ENCODE peak calls at places on chromosome 10, in five cellular contexts. Q, T, X, D and W are unnamed samples.

GRCh38 chr10:104045151-104046089 is 40.3 kb downstream of the COL17A1 start:
- ATAC-seq in Q (peak; percentile 93), T (peak; percentile 85), X (no peak), D (peak; percentile 81), W (peak; percentile 56)

GRCh38 chr10:21989453-21990154 is 13.9 kb downstream of the DNAJC1 start:
- ATAC-seq in Q (peak; percentile 99), T (peak; percentile 82), X (peak; percentile 90), D (peak; percentile 86), W (peak; percentile 66)

GRCh38 chr10:77156406-77156879 is 481.2 kb downstream of the KCNMA1 start:
- ATAC-seq in Q (no peak), T (no peak), X (no peak), D (no peak), W (peak; percentile 55)

GRCh38 chr10:90905925-90906324 is 15.0 kb downstream of the ANKRD1 start:
- ATAC-seq in Q (no peak), T (no peak), X (no peak), D (no peak), W (no peak)

GRCh38 chr10:97408496-97408992 is 7.4 kb upstream of the RRP12 start:
- ATAC-seq in Q (no peak), T (no peak), X (no peak), D (peak; percentile 37), W (peak; percentile 32)

GRCh38 chr10:16904619-16905018 is 87.4 kb upstream of the RSU1 start:
- ATAC-seq in Q (no peak), T (peak; percentile 60), X (no peak), D (peak; percentile 66), W (no peak)

GRCh38 chr10:77177589-77177988 is 460.0 kb downstream of the KCNMA1 start:
- ATAC-seq in Q (no peak), T (no peak), X (no peak), D (no peak), W (no peak)

GRCh38 chr10:125291841-125292240 is 131.5 kb upstream of the CTBP2 start:
- ATAC-seq in Q (no peak), T (no peak), X (no peak), D (no peak), W (no peak)

GRCh38 chr10:116836087-116836486 is 13.2 kb upstream of the ENO4 start:
- ATAC-seq in Q (no peak), T (no peak), X (no peak), D (no peak), W (no peak)

GRCh38 chr10:10796061-10796773 is 221.5 kb upstream of the CELF2 start:
- ATAC-seq in Q (no peak), T (peak; percentile 56), X (no peak), D (peak; percentile 65), W (peak; percentile 73)

GRCh38 chr10:49653530-49653929 is 25.9 kb upstream of the C10orf53 start:
- ATAC-seq in Q (no peak), T (no peak), X (no peak), D (no peak), W (no peak)

GRCh38 chr10:93850484-93851015 is 43.2 kb upstream of the SLC35G1 start:
- ATAC-seq in Q (no peak), T (no peak), X (no peak), D (no peak), W (no peak)

GRCh38 chr10:6365384-6365783 is 162.7 kb downstream of the PFKFB3 start:
- ATAC-seq in Q (no peak), T (no peak), X (no peak), D (peak; percentile 17), W (no peak)

GRCh38 chr10:124799196-124799595 is 2.4 kb upstream of the ABRAXAS2 start:
- ATAC-seq in Q (no peak), T (no peak), X (no peak), D (no peak), W (no peak)

GRCh38 chr10:63666836-63667383 is 145.7 kb downstream of the REEP3 start:
- ATAC-seq in Q (no peak), T (no peak), X (no peak), D (no peak), W (peak; percentile 50)

GRCh38 chr10:7411671-7412481 is 1.0 kb upstream of the SFMBT2 start:
- ATAC-seq in Q (no peak), T (peak; percentile 25), X (no peak), D (peak; percentile 1), W (no peak)

GRCh38 chr10:86613905-86614304 is 40.4 kb upstream of the OPN4 start:
- ATAC-seq in Q (no peak), T (no peak), X (peak; percentile 88), D (no peak), W (no peak)

GRCh38 chr10:77603529-77603927 is 34.1 kb downstream of the KCNMA1 start:
- ATAC-seq in Q (peak; percentile 29), T (peak; percentile 76), X (peak; percentile 37), D (peak; percentile 56), W (peak; percentile 22)

GRCh38 chr10:79148452-79149344 is 79.9 kb downstream of the ZMIZ1 start:
- ATAC-seq in Q (no peak), T (peak; percentile 33), X (peak; percentile 20), D (peak; percentile 15), W (peak; percentile 37)

GRCh38 chr10:4685904-4686643 is 139.9 kb upstream of the AKR1E2 start:
- ATAC-seq in Q (peak; percentile 53), T (no peak), X (peak; percentile 40), D (no peak), W (no peak)

GRCh38 chr10:51097546-51097945 is 23.3 kb downstream of the PRKG1 start:
- ATAC-seq in Q (no peak), T (no peak), X (no peak), D (no peak), W (no peak)

DNA sequence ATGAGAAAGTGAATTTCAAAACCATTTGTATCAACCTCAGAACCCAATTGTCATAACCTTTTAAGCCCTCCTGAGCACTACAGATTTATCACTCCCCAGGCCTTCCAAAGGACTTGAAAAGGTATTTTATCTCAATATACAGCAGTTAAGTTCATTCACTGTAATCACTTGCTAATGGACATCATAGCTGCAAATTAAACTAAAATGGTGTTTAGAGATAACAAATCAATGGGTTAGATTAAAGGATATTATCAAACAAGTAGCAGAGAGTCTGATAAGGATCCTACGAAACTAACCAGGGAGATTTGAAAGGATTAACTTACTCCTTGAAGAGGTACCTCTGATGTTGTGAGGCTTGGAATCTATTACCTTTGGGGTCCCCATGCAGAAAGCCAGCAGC is 359.5 kb downstream of the SORCS1 start:
- ATAC-seq in Q (no peak), T (no peak), X (no peak), D (no peak), W (no peak)
- H3K4me1 ChIP-seq in Q (no peaks in the 10 kb centered on the region), T (no peaks in the 10 kb centered on the region), X (no peaks in the 10 kb centered on the region), D (no peaks in the 10 kb centered on the region), W (no peaks in the 10 kb centered on the region)

GRCh38 chr10:88991900-88992237 is 1.3 kb downstream of the FAS start:
- ATAC-seq in Q (peak; percentile 5), T (no peak), X (no peak), D (no peak), W (no peak)
- H3K4me1 ChIP-seq in Q (no peaks in the 10 kb centered on the region), T (peaks cover 4% of the 10 kb centered on the region), X (peaks cover 29% of the 10 kb centered on the region), D (peaks cover 72% of the 10 kb centered on the region), W (peaks cover 75% of the 10 kb centered on the region)

DNA sequence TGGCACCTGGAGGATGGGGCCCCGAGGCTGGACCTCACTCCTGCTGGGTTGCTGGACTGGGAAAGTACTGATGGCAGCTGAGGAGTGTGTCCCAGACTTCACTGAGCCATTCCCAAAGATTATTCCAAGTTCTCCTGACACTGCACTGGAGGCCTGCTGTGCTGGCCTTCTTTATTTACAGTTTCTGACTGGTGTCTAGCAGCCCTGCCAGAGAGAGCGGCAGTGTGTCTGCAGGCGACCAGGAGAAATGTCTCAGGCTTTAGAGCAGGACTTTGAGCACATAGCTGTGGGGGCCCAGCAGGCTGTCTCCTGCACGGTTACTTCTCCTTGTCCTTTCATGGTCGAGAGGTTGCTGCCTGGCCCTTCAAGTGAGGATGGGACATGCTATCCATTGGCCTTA is 16.1 kb downstream of the HTRA1 start:
- ATAC-seq in Q (no peak), T (no peak), X (no peak), D (no peak), W (no peak)
- H3K4me1 ChIP-seq in Q (no peaks in the 10 kb centered on the region), T (peaks cover 19% of the 10 kb centered on the region), X (peaks cover 23% of the 10 kb centered on the region), D (peaks cover 28% of the 10 kb centered on the region), W (no peaks in the 10 kb centered on the region)

GRCh38 chr10:123100030-123100762 is 35.6 kb upstream of the HMX3 start:
- ATAC-seq in Q (peak; percentile 56), T (no peak), X (no peak), D (no peak), W (no peak)

GRCh38 chr10:123097039-123097438 is 38.7 kb upstream of the HMX3 start:
- ATAC-seq in Q (peak; percentile 45), T (no peak), X (no peak), D (no peak), W (no peak)

GRCh38 chr10:123102673-123103072 is 33.1 kb upstream of the HMX3 start:
- ATAC-seq in Q (peak; percentile 15), T (no peak), X (no peak), D (no peak), W (no peak)

GRCh38 chr10:123103944-123104343 is 31.8 kb upstream of the HMX3 start:
- ATAC-seq in Q (peak; percentile 28), T (no peak), X (peak; percentile 75), D (no peak), W (no peak)

DNA sequence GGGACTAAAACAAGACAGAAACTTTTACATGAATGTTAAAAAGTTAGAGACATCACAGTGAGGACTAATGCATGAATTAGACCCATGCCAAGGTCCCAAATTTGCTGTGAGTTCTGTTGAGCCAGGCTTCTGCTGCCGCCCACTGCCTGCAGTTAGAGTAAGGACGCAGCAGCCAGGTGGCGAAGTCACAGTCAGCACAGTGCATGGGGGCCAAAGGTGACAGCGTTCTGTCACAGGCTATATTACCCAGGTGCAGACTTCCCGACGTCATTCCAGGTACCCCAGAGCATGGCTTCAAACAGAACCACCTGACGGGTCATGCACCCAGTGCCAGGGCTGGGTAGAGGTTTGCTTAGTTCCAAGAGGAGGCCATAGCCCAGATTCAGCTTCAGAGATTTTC is 33.9 kb upstream of the HMX3 start:
- ATAC-seq in Q (peak; percentile 37), T (no peak), X (no peak), D (no peak), W (no peak)
- H3K4me1 ChIP-seq in Q (no peaks in the 10 kb centered on the region), T (no peaks in the 10 kb centered on the region), X (no peaks in the 10 kb centered on the region), D (no peaks in the 10 kb centered on the region), W (no peaks in the 10 kb centered on the region)

GRCh38 chr10:1057106-1057657 is 997 bp downstream of the WDR37 start:
- ATAC-seq in Q (peak; percentile 17), T (peak; percentile 37), X (peak; percentile 0), D (peak; percentile 47), W (peak; percentile 2)

GRCh38 chr10:1054684-1055083 is 1.5 kb upstream of the WDR37 start:
- ATAC-seq in Q (no peak), T (no peak), X (peak; percentile 67), D (no peak), W (no peak)

GRCh38 chr10:1058017-1058416 is 1.8 kb downstream of the WDR37 start:
- ATAC-seq in Q (no peak), T (peak; percentile 40), X (no peak), D (no peak), W (no peak)

GRCh38 chr10:1059902-1060301 is 3.7 kb downstream of the WDR37 start:
- ATAC-seq in Q (no peak), T (no peak), X (peak; percentile 72), D (no peak), W (no peak)

GRCh38 chr10:1056326-1057105 is at the start of gene WDR37:
- ATAC-seq in Q (peak; percentile 93), T (peak; percentile 97), X (peak; percentile 75), D (peak; percentile 98), W (peak; percentile 96)
- H3K4me1 ChIP-seq in Q (peaks cover 12% of the 10 kb centered on the region), T (peaks cover 50% of the 10 kb centered on the region), X (peaks cover 26% of the 10 kb centered on the region), D (peaks cover 51% of the 10 kb centered on the region), W (peaks cover 3% of the 10 kb centered on the region)

GRCh38 chr10:127500098-127500497 is 49.0 kb upstream of the NPS start:
- ATAC-seq in Q (no peak), T (no peak), X (no peak), D (no peak), W (no peak)

GRCh38 chr10:127506094-127506493 is 43.0 kb upstream of the NPS start:
- ATAC-seq in Q (no peak), T (no peak), X (no peak), D (no peak), W (no peak)
- H3K4me1 ChIP-seq in Q (no peaks in the 10 kb centered on the region), T (no peaks in the 10 kb centered on the region), X (no peaks in the 10 kb centered on the region), D (no peaks in the 10 kb centered on the region), W (no peaks in the 10 kb centered on the region)